ENCODE peak calls at places on chromosomes 16 and 17, in five cellular contexts. T, L, S, X and H are unnamed samples.

GRCh38 chr17:63275318-63275967 is 170.7 kb downstream of the CYB561 start:
- DNase-seq in S (peak), T (no peak), X (peak), L (no peak), H (no peak)

GRCh38 chr17:19357351-19358140 is 5.0 kb downstream of the B9D1 start:
- DNase-seq in X (no peak), L (no peak), T (no peak), S (no peak), H (no peak)

GRCh38 chr16:29198731-29199521 is 207.6 kb downstream of the NPIPB11 start:
- DNase-seq in S (no peak), X (no peak), L (no peak), T (no peak), H (no peak)

GRCh38 chr16:50925758-50926357 is 184.0 kb downstream of the CYLD start:
- DNase-seq in X (no peak), S (peak), T (no peak), L (no peak), H (no peak)

GRCh38 chr16:30184430-30185140 is 1.2 kb downstream of the CORO1A start:
- DNase-seq in L (no peak), T (no peak), S (peak), X (no peak), H (peak)

GRCh38 chr17:15663176-15663575 is 20.9 kb downstream of the TRIM16 start:
- DNase-seq in T (no peak), L (no peak), X (no peak), S (no peak), H (no peak)

GRCh38 chr17:38921756-38922411 is 3.5 kb upstream of the LASP1NB start:
- DNase-seq in S (no peak), T (no peak), X (no peak), L (no peak), H (no peak)

GRCh38 chr17:40203131-40203530 is 16.0 kb upstream of the WIPF2 start:
- DNase-seq in L (no peak), X (no peak), T (no peak), S (no peak), H (no peak)

GRCh38 chr16:15874745-15875314 is 13.6 kb downstream of the CEP20 start:
- DNase-seq in X (peak), T (peak), S (peak), L (no peak), H (peak)

GRCh38 chr17:76270127-76270592 is 5.0 kb downstream of the UBALD2 start:
- DNase-seq in T (no peak), X (no peak), S (no peak), L (peak), H (no peak)

GRCh38 chr17:78957076-78957475 is 22.6 kb downstream of the LGALS3BP start:
- DNase-seq in L (no peak), X (peak), S (no peak), T (no peak), H (peak)

GRCh38 chr17:66753126-66753920 is 81.6 kb upstream of the CACNG5 start:
- DNase-seq in L (no peak), X (no peak), T (no peak), S (no peak), H (peak)

GRCh38 chr17:17960500-17961050 is 11.6 kb downstream of the TOM1L2 start:
- DNase-seq in T (no peak), X (no peak), L (no peak), S (no peak), H (no peak)

GRCh38 chr17:42120161-42121065 is 754 bp downstream of the KAT2A start:
- DNase-seq in X (no peak), L (no peak), T (peak), S (no peak), H (no peak)

GRCh38 chr16:21708533-21709115 is 44.9 kb downstream of the OTOA start:
- DNase-seq in X (peak), T (peak), L (peak), S (peak), H (peak)

GRCh38 chr16:48556913-48557351 is 53.0 kb downstream of the N4BP1 start:
- DNase-seq in X (peak), L (no peak), T (no peak), S (peak), H (no peak)

GRCh38 chr17:3012926-3013581 is 50.4 kb downstream of the OR1D5 start:
- DNase-seq in T (peak), X (peak), L (peak), S (peak), H (peak)

GRCh38 chr16:6021544-6021943 is 923.9 kb upstream of the EEF2KMT start:
- DNase-seq in L (no peak), S (no peak), X (no peak), T (no peak), H (no peak)

GRCh38 chr17:50062323-50063243 is 6.7 kb downstream of the ITGA3 start:
- DNase-seq in L (no peak), S (peak), X (peak), T (no peak), H (peak)

GRCh38 chr17:28878981-28879380 is 18.6 kb downstream of the FLOT2 start:
- DNase-seq in S (peak), L (no peak), T (peak), X (peak), H (peak)

GRCh38 chr16:55836158-55836611 is 3.3 kb upstream of the CES1 start:
- DNase-seq in T (no peak), S (no peak), X (no peak), L (no peak), H (no peak)

GRCh38 chr17:51372345-51373004 is 112.1 kb downstream of the UTP18 start:
- DNase-seq in X (peak), S (peak), L (peak), T (no peak), H (no peak)

GRCh38 chr17:28916302-28916934 is 13.5 kb upstream of the DHRS13 start:
- DNase-seq in L (no peak), T (peak), X (peak), S (no peak), H (peak)

GRCh38 chr17:57889892-57890856 is 40.3 kb upstream of the MRPS23 start:
- DNase-seq in S (peak), T (no peak), X (peak), L (no peak), H (peak)

GRCh38 chr16:78789556-78789955 is 690.1 kb downstream of the WWOX start:
- DNase-seq in S (no peak), X (no peak), T (no peak), L (no peak), H (no peak)

GRCh38 chr16:81779540-81780320 is 639 bp downstream of the PLCG2 start:
- DNase-seq in T (peak), L (peak), S (no peak), X (no peak), H (peak)